ENCODE peak calls at places on chromosomes 7 and 10, in nine cellular contexts. O, X, V, N, A, B, R, S and Q are unnamed samples.

GRCh38 chr7:17010637-17011300 is 129.0 kb upstream of the AGR3 start:
- DNase-seq in N (no peak), V (no peak), R (no peak), A (no peak), X (no peak), O (no peak), S (no peak), B (no peak), Q (no peak)

GRCh38 chr7:74040791-74041520 is 13.0 kb downstream of the ELN start:
- DNase-seq in A (no peak), S (no peak), B (no peak), O (no peak), V (no peak), N (no peak), X (no peak), R (no peak), Q (no peak)

GRCh38 chr10:104109908-104110662 is 11.9 kb upstream of the SFR1 start:
- DNase-seq in S (no peak), N (no peak), A (no peak), O (no peak), V (no peak), R (no peak), B (no peak), X (peak; percentile 26), Q (no peak)

GRCh38 chr7:86833360-86833759 is 189.7 kb downstream of the GRM3 start:
- DNase-seq in A (no peak), B (peak; percentile 78), O (no peak), S (peak; percentile 48), V (peak; percentile 18), N (no peak), R (no peak), X (no peak), Q (no peak)

GRCh38 chr7:32937344-32938174 is 19.7 kb upstream of the FKBP9 start:
- DNase-seq in S (peak; percentile 38), B (no peak), N (peak; percentile 21), R (peak; percentile 87), A (peak; percentile 38), O (no peak), X (peak; percentile 43), V (peak; percentile 55), Q (no peak)

GRCh38 chr10:62095341-62096071 is 173.1 kb downstream of the RTKN2 start:
- DNase-seq in B (no peak), R (no peak), S (peak; percentile 16), A (no peak), V (no peak), O (no peak), N (peak; percentile 50), X (no peak), Q (no peak)

GRCh38 chr7:93836111-93836510 is 54.4 kb downstream of the TFPI2 start:
- DNase-seq in B (no peak), S (no peak), R (no peak), A (no peak), O (no peak), X (no peak), N (no peak), V (no peak), Q (no peak)

GRCh38 chr7:43905209-43905946 is 1.0 kb downstream of the URGCP start:
- DNase-seq in A (peak; percentile 29), O (no peak), X (peak; percentile 81), S (no peak), N (no peak), V (peak; percentile 51), R (no peak), B (peak; percentile 32), Q (no peak)

GRCh38 chr10:7250236-7250635 is 160.6 kb downstream of the SFMBT2 start:
- DNase-seq in R (no peak), N (no peak), S (no peak), V (no peak), O (no peak), B (no peak), X (no peak), A (no peak), Q (no peak)

GRCh38 chr10:7251696-7252465 is 159.0 kb downstream of the SFMBT2 start:
- DNase-seq in X (no peak), N (no peak), O (peak; percentile 64), S (no peak), R (peak; percentile 73), A (no peak), B (no peak), V (no peak), Q (no peak)

GRCh38 chr10:7245505-7245904 is 165.3 kb downstream of the SFMBT2 start:
- DNase-seq in S (no peak), R (no peak), X (no peak), A (no peak), V (no peak), B (no peak), O (no peak), N (no peak), Q (no peak)

GRCh38 chr10:7243873-7244272 is 167.0 kb downstream of the SFMBT2 start:
- DNase-seq in O (no peak), V (no peak), B (no peak), N (no peak), S (no peak), X (no peak), A (no peak), R (no peak), Q (no peak)

GRCh38 chr10:7248148-7248547 is 162.7 kb downstream of the SFMBT2 start:
- DNase-seq in O (no peak), X (no peak), S (no peak), V (no peak), B (no peak), N (no peak), A (no peak), R (no peak), Q (no peak)
- H3K4me1 ChIP-seq in O (peaks cover 39% of the 10 kb centered on the region), X (no peaks in the 10 kb centered on the region), S (peaks cover 3% of the 10 kb centered on the region), V (no peaks in the 10 kb centered on the region), B (no peaks in the 10 kb centered on the region), N (no peaks in the 10 kb centered on the region), A (peaks cover 7% of the 10 kb centered on the region), R (peaks cover 15% of the 10 kb centered on the region), Q (no peaks in the 10 kb centered on the region)

DNA sequence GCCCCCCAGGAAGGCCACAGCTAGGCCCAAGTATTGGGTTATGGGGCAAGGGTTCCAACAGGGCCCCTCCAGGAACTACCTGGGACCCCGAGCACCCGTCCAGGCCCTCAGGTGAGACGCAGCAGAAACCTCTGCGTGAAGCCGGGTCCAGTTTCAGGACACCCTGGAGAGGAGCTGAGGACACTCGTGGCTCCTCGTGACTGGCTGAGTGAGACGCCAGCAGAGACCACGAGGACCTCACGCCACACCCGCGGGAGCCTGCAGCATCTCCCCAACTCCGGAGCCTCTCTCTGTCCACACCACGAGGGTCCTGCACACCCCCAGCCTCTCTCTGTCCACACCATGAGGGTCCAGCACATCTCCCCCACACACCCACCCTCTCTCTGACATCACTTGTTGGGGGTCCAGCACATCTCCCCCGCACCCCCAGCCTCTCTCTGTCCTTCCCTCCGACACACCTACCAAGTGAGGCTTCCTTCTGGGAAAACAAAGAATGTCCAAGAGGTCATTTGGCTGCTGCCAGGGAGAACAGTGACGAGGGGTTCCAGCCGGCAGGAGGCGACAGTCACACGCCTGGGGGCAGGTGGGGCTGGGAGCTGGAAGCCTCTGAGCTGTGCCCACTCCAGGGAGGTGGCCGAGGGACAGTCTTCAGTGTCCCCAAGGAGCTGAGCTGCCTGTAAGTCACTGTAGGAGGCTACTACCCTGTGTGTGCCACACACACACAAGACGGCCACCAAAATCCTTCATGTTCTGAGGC is 46.1 kb upstream of the PPP2R2D start:
- DNase-seq in V (no peak), X (no peak), A (no peak), N (no peak), O (peak; percentile 51), S (no peak), R (no peak), B (peak; percentile 19), Q (peak; percentile 69)
- H3K9me3 ChIP-seq in V (no peaks in the 10 kb centered on the region), X (no peaks in the 10 kb centered on the region), A (no peaks in the 10 kb centered on the region), N (no peaks in the 10 kb centered on the region), O (no peaks in the 10 kb centered on the region), S (no peaks in the 10 kb centered on the region), R (no peaks in the 10 kb centered on the region), B (no peaks in the 10 kb centered on the region), Q (no peaks in the 10 kb centered on the region)

GRCh38 chr7:132416395-132416794 is 159.9 kb downstream of the PLXNA4 start:
- DNase-seq in S (no peak), R (no peak), V (no peak), X (no peak), N (no peak), B (no peak), A (no peak), O (no peak), Q (no peak)

GRCh38 chr7:132419538-132419937 is 156.7 kb downstream of the PLXNA4 start:
- DNase-seq in S (no peak), B (no peak), O (no peak), A (no peak), R (peak; percentile 69), N (no peak), V (no peak), X (no peak), Q (no peak)

GRCh38 chr7:132420527-132420926 is 155.7 kb downstream of the PLXNA4 start:
- DNase-seq in R (no peak), X (no peak), B (no peak), S (no peak), N (no peak), O (no peak), V (no peak), A (no peak), Q (no peak)

GRCh38 chr7:132417037-132417906 is 159.0 kb downstream of the PLXNA4 start:
- DNase-seq in R (peak; percentile 94), O (peak; percentile 24), B (no peak), S (no peak), A (no peak), V (no peak), X (peak; percentile 20), N (no peak), Q (no peak)

GRCh38 chr7:132418840-132419239 is 157.4 kb downstream of the PLXNA4 start:
- DNase-seq in N (no peak), B (no peak), V (no peak), R (no peak), O (no peak), A (no peak), S (no peak), X (no peak), Q (no peak)
- H3K4me1 ChIP-seq in N (no peaks in the 10 kb centered on the region), B (peaks cover 5% of the 10 kb centered on the region), V (no peaks in the 10 kb centered on the region), R (peaks cover 59% of the 10 kb centered on the region), O (peaks cover 15% of the 10 kb centered on the region), A (no peaks in the 10 kb centered on the region), S (peaks cover 18% of the 10 kb centered on the region), X (peaks cover 10% of the 10 kb centered on the region), Q (no peaks in the 10 kb centered on the region)

DNA sequence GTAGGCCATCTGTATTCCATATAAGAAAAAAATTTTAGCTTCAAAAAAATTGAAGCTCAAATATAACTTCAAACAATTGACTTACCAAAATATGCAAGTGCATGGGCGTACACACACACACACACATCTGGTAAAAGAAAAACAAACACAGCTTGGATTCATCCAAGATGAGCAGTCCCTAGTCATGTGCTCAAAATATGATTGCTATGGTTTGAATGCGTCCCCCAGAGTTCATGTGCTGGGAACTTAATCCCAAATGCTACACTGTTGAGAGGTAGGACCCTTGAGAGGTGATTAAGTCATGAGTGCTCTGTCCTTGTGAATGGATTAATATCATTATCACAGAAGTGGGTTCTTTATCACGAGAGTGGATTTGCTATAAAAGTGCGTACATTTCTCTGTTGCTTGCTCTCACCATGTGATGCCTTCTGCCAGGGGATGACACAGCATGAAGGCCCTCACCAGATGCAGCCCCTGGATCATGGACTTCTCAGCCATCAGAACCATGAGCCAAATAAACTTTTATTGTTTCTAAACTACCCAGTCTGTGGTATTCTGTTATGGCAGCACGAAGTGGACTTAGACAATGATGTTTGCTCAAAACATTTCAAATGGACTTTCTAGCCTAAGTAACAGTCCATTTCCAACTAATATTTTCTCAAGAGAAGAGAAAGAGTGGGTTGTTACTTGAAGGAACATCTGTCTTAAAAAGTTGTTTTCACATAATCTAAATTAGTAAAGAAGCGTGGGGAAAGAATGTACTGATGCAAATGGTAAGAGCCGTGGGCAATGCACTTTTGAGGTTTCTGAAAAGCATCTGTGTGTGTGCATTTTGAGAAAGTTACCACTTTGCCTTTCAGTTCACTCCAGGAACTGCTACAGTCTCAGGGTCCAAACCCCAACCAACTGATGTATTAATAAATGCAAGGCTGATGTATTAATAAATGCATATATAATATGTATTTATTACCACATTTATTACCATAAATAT is 15.1 kb upstream of the SVIL start:
- DNase-seq in A (no peak), R (no peak), S (no peak), B (no peak), O (no peak), N (no peak), X (no peak), V (no peak), Q (no peak)
- H3K9me3 ChIP-seq in A (no peaks in the 10 kb centered on the region), R (no peaks in the 10 kb centered on the region), S (no peaks in the 10 kb centered on the region), B (no peaks in the 10 kb centered on the region), O (no peaks in the 10 kb centered on the region), N (no peaks in the 10 kb centered on the region), X (no peaks in the 10 kb centered on the region), V (no peaks in the 10 kb centered on the region), Q (no peaks in the 10 kb centered on the region)